ENCODE peak calls at places on chromosomes 7 and 10, in nine cellular contexts. U, C, S, H, R, V, T, B and Y are unnamed samples.
A peak's percentile ranks its signal among the peaks of the same experiment; 100 is the strongest.

GRCh38 chr7:155955367-155955635 is 143.0 kb upstream of the SHH start:
- DNase-seq in U (no peak), C (no peak), S (no peak), H (no peak), R (no peak), V (no peak), T (no peak), B (no peak), Y (no peak)

GRCh38 chr10:3754727-3755439 is 30.1 kb downstream of the KLF6 start:
- DNase-seq in U (no peak), C (no peak), S (no peak), H (no peak), R (no peak), V (peak; percentile 69), T (no peak), B (no peak), Y (no peak)

GRCh38 chr10:95845411-95845810 is 62.4 kb upstream of the CC2D2B start:
- DNase-seq in U (no peak), C (no peak), S (no peak), H (no peak), R (no peak), V (no peak), T (no peak), B (no peak), Y (no peak)

GRCh38 chr7:92292981-92293380 is 47.2 kb downstream of the ANKIB1 start:
- DNase-seq in U (no peak), C (no peak), S (no peak), H (no peak), R (no peak), V (no peak), T (no peak), B (no peak), Y (no peak)

GRCh38 chr10:131706476-131706875 is 194.3 kb upstream of the PPP2R2D start:
- DNase-seq in U (no peak), C (no peak), S (no peak), H (no peak), R (no peak), V (no peak), T (no peak), B (no peak), Y (no peak)

GRCh38 chr7:120260111-120260510 is 12.9 kb upstream of the KCND2 start:
- DNase-seq in U (no peak), C (no peak), S (no peak), H (no peak), R (no peak), V (no peak), T (no peak), B (no peak), Y (no peak)

GRCh38 chr7:122412886-122413285 is 108.3 kb upstream of the FEZF1 start:
- DNase-seq in U (no peak), C (no peak), S (no peak), H (no peak), R (peak; percentile 25), V (no peak), T (no peak), B (no peak), Y (no peak)

GRCh38 chr10:905503-905902 is 26.0 kb downstream of the LARP4B start:
- DNase-seq in U (no peak), C (no peak), S (no peak), H (no peak), R (no peak), V (no peak), T (no peak), B (no peak), Y (no peak)

GRCh38 chr7:20450473-20450872 is 119.8 kb downstream of the ITGB8 start:
- DNase-seq in U (no peak), C (no peak), S (no peak), H (no peak), R (no peak), V (no peak), T (no peak), B (no peak), Y (no peak)

GRCh38 chr7:105691029-105691691 is 109.9 kb upstream of the EFCAB10 start:
- DNase-seq in U (no peak), C (no peak), S (no peak), H (no peak), R (no peak), V (no peak), T (no peak), B (peak; percentile 58), Y (no peak)

GRCh38 chr7:100884741-100885439 is 4.6 kb downstream of the UFSP1 start:
- DNase-seq in U (no peak), C (no peak), S (no peak), H (no peak), R (no peak), V (no peak), T (no peak), B (no peak), Y (no peak)